ENCODE peak calls at places on chromosomes 13 and 19, in four cellular contexts. T, C, L and N are unnamed samples.

GRCh38 chr19:57559008-57559403 is 657 bp downstream of the ZNF550 start:
- DNase-seq in L (peak; percentile 18), T (peak; percentile 37), C (peak; percentile 23), N (peak; percentile 42)

GRCh38 chr19:40933025-40933424 is 51.0 kb upstream of the CYP2A7 start:
- DNase-seq in T (peak; percentile 19), L (no peak), C (no peak), N (peak; percentile 46)

GRCh38 chr13:113187263-113187669 is 21.2 kb downstream of the PCID2 start:
- DNase-seq in T (peak; percentile 68), C (peak; percentile 50), L (peak; percentile 82), N (peak; percentile 98)

GRCh38 chr13:57631607-57632275 is at the start of gene PCDH17:
- DNase-seq in T (no peak), L (peak; percentile 32), C (no peak), N (no peak)

GRCh38 chr13:27208514-27208913 is 36.9 kb upstream of the USP12 start:
- DNase-seq in T (no peak), C (no peak), L (no peak), N (no peak)

GRCh38 chr13:100521912-100522490 is 66.6 kb downstream of the GGACT start:
- DNase-seq in L (no peak), T (no peak), C (no peak), N (no peak)

GRCh38 chr13:112643759-112644459 is 45.9 kb upstream of the ATP11A start:
- DNase-seq in C (no peak), L (no peak), T (no peak), N (no peak)

GRCh38 chr13:46743191-46743590 is 53.8 kb downstream of the ESD start:
- DNase-seq in T (no peak), L (no peak), C (no peak), N (no peak)

GRCh38 chr13:100428966-100429365 is 159.6 kb downstream of the GGACT start:
- DNase-seq in C (no peak), T (no peak), L (no peak), N (no peak)

DNA sequence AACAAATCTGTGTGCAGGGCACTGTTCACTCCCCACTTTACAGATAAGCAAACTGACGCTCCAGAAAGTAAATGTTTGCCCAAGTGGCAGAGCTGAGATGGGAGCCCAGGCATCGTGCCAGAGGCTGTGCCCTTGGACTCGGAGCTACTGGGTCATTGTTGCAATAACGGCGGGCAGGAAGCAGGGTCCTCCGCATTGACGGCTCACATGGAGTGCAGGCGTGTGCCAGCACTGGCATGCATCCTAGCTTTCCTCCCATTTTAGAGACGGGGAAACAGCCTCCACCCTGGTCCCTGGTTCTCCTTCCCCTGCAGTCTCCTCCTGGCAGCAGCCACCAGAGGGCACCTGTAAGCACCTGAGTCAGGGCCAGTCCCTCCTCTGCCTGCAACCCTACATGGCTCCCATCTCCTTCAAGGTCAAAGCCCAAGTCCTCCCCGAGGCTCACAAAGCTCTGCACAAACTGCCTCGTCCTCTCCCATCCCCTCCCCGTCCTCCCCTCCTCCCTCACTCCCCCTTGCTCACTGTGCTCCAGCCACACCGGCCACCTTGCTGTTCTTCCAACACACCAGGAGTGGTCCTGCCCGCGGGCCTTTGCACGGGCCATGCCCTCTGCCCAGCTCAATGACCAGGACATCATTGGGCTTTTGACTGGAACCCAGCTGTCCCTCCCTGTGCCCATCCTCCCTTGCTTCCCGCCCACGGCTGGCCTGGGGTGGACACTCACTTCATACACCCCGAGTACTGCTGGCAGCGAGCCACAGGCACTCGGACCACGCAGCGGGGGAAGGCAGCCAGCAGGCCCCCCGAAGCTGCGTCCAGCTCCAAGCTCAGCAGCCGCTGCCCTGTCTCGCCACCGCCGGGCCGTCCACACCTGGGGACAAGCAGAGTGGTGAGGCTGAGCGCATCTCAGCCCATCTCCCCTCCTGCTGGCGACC is 7.7 kb upstream of the LRG1 start:
- DNase-seq in T (no peak), L (no peak), C (peak; percentile 88), N (peak; percentile 54)
- TF ChIP-seq CTCF in T (peak; percentile 50), L (peak; percentile 26), C (peak; percentile 28), N (peak; percentile 40)

DNA sequence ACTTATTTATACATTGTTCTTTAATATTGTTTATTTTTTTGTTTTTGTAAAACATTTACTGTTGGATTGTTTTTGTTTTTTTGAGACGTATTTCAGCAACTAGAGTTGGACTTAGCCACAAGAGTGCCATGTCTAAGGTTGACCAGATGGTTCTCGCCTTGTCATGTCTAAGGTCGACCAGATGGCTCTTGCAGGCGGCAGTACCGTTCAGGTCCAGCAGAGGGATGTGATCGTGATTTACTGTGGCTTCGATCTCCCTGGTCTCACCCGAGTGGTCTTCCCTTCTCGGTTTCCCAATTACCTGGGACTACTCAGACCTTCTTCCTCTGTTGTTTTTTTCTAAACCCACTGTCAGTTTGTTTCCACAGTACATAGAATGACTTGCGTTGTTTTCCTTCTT is 1438.6 kb downstream of the UQCRFS1 start:
- DNase-seq in L (no peak), C (no peak), T (no peak), N (no peak)
- TF ChIP-seq CTCF in L (no peak), C (no peak), T (peak; percentile 14), N (peak; percentile 14)

GRCh38 chr19:42113641-42114348 is 18.5 kb downstream of the POU2F2 start:
- DNase-seq in C (no peak), T (no peak), L (no peak), N (peak; percentile 97)
- TF ChIP-seq CTCF in C (no peak), T (peak; percentile 25), L (no peak), N (peak; percentile 6)

GRCh38 chr19:44574201-44574950 is 39.0 kb upstream of the IGSF23 start:
- DNase-seq in C (no peak), L (no peak), T (no peak), N (no peak)
- TF ChIP-seq CTCF in C (no peak), L (no peak), T (no peak), N (no peak)

GRCh38 chr13:64154514-64154913 is 2738.9 kb upstream of the PCDH20 start:
- DNase-seq in L (no peak), C (no peak), T (no peak), N (peak; percentile 28)
- TF ChIP-seq CTCF in L (peak; percentile 8), C (no peak), T (no peak), N (peak; percentile 28)